ENCODE peak calls at places on chromosomes 13 and 19, in five cellular contexts. One of them, this sample, is unnamed.

GRCh38 chr19:10808937-10809655 is 26.9 kb downstream of the TMED1 start:
- DNase-seq in fibroblast of mammary gland: peak
- DNase-seq in adrenal gland: no peak
- DNase-seq in AG09309: peak
- DNase-seq in lower leg skin: no peak
- DNase-seq in this sample: no peak

GRCh38 chr19:31505596-31505910 is 156.3 kb upstream of the TSHZ3 start:
- DNase-seq in lower leg skin: no peak
- DNase-seq in fibroblast of mammary gland: no peak
- DNase-seq in AG09309: no peak
- DNase-seq in adrenal gland: no peak
- DNase-seq in this sample: no peak

GRCh38 chr19:15101479-15102082 is 5.6 kb upstream of the SYDE1 start:
- DNase-seq in fibroblast of mammary gland: peak
- DNase-seq in lower leg skin: no peak
- DNase-seq in AG09309: no peak
- DNase-seq in adrenal gland: peak
- DNase-seq in this sample: no peak

GRCh38 chr19:14035706-14036105 is 4.1 kb downstream of the IL27RA start:
- DNase-seq in adrenal gland: no peak
- DNase-seq in fibroblast of mammary gland: no peak
- DNase-seq in lower leg skin: no peak
- DNase-seq in AG09309: no peak
- DNase-seq in this sample: no peak

GRCh38 chr13:49828452-49828851 is 36.0 kb upstream of the KPNA3 start:
- DNase-seq in AG09309: no peak
- DNase-seq in lower leg skin: no peak
- DNase-seq in fibroblast of mammary gland: no peak
- DNase-seq in adrenal gland: no peak
- DNase-seq in this sample: no peak

GRCh38 chr19:38455031-38455430 is 21.5 kb downstream of the RYR1 start:
- DNase-seq in lower leg skin: no peak
- DNase-seq in fibroblast of mammary gland: peak
- DNase-seq in adrenal gland: no peak
- DNase-seq in AG09309: no peak
- DNase-seq in this sample: no peak

GRCh38 chr19:51368366-51369282 is at the start of gene CLDND2:
- DNase-seq in AG09309: no peak
- DNase-seq in adrenal gland: no peak
- DNase-seq in lower leg skin: no peak
- DNase-seq in fibroblast of mammary gland: no peak
- DNase-seq in this sample: no peak

GRCh38 chr13:80342541-80343371 is 1.8 kb upstream of the SPRY2 start:
- DNase-seq in adrenal gland: peak
- DNase-seq in lower leg skin: peak
- DNase-seq in fibroblast of mammary gland: peak
- DNase-seq in AG09309: no peak
- DNase-seq in this sample: no peak

GRCh38 chr19:48806518-48806817 is 4.4 kb downstream of the BCAT2 start:
- DNase-seq in adrenal gland: peak
- DNase-seq in AG09309: no peak
- DNase-seq in fibroblast of mammary gland: no peak
- DNase-seq in lower leg skin: no peak
- DNase-seq in this sample: no peak

GRCh38 chr19:55498246-55498645 is 10.0 kb downstream of the SSC5D start:
- DNase-seq in adrenal gland: no peak
- DNase-seq in fibroblast of mammary gland: no peak
- DNase-seq in AG09309: no peak
- DNase-seq in lower leg skin: no peak
- DNase-seq in this sample: no peak

GRCh38 chr19:46859637-46860124 is 1.1 kb upstream of the ARHGAP35 start:
- DNase-seq in lower leg skin: peak
- DNase-seq in adrenal gland: peak
- DNase-seq in AG09309: no peak
- DNase-seq in fibroblast of mammary gland: peak
- DNase-seq in this sample: no peak

GRCh38 chr19:36514012-36514612 is 14.0 kb downstream of the ZNF260 start:
- DNase-seq in adrenal gland: no peak
- DNase-seq in lower leg skin: no peak
- DNase-seq in AG09309: no peak
- DNase-seq in fibroblast of mammary gland: peak
- DNase-seq in this sample: no peak

GRCh38 chr19:42473686-42474085 is 30.9 kb upstream of the CXCL17 start:
- DNase-seq in adrenal gland: no peak
- DNase-seq in fibroblast of mammary gland: no peak
- DNase-seq in lower leg skin: no peak
- DNase-seq in AG09309: no peak
- DNase-seq in this sample: no peak

GRCh38 chr13:101111894-101112293 is 304.4 kb downstream of the NALCN start:
- DNase-seq in adrenal gland: no peak
- DNase-seq in fibroblast of mammary gland: no peak
- DNase-seq in lower leg skin: no peak
- DNase-seq in AG09309: no peak
- DNase-seq in this sample: no peak

GRCh38 chr13:31887311-31887710 is 144.3 kb upstream of the FRY start:
- DNase-seq in lower leg skin: no peak
- DNase-seq in fibroblast of mammary gland: peak
- DNase-seq in AG09309: peak
- DNase-seq in adrenal gland: no peak
- DNase-seq in this sample: peak
- H3K4me3 ChIP-seq in lower leg skin: no peak
- H3K4me3 ChIP-seq in fibroblast of mammary gland: no peak
- H3K4me3 ChIP-seq in AG09309: no peak
- H3K4me3 ChIP-seq in adrenal gland: no peak
- H3K4me3 ChIP-seq in this sample: no peak

GRCh38 chr13:96751089-96751488 is 243.2 kb downstream of the OXGR1 start:
- DNase-seq in fibroblast of mammary gland: no peak
- DNase-seq in adrenal gland: no peak
- DNase-seq in AG09309: no peak
- DNase-seq in lower leg skin: no peak
- DNase-seq in this sample: no peak

GRCh38 chr13:96744665-96745331 is 249.5 kb downstream of the OXGR1 start:
- DNase-seq in fibroblast of mammary gland: no peak
- DNase-seq in adrenal gland: no peak
- DNase-seq in AG09309: no peak
- DNase-seq in lower leg skin: no peak
- DNase-seq in this sample: no peak

DNA sequence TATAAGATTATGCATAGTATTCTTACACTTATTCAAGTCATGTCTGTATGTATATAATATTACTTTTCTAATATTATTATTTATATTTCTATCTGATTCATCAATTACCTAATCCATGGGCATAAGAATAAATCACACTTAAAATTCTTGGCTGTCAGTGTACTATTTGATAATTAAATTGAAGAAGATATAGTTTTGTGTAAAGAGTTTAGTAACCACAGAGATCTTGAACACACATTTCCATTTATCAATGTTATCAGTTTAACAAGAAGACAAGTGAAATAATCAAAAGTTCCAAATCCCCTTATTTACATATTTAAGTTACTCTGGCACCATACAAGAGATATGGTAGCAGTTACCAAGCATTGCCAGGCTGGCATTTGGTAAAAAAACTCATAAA is 244.5 kb downstream of the OXGR1 start:
- DNase-seq in lower leg skin: no peak
- DNase-seq in adrenal gland: no peak
- DNase-seq in fibroblast of mammary gland: no peak
- DNase-seq in AG09309: no peak
- DNase-seq in this sample: no peak
- TF ChIP-seq CTCF in lower leg skin: no peak
- TF ChIP-seq CTCF in adrenal gland: no peak
- TF ChIP-seq CTCF in fibroblast of mammary gland: no peak
- TF ChIP-seq CTCF in AG09309: no peak
- TF ChIP-seq CTCF in this sample: no peak

GRCh38 chr19:3133793-3134116 is 2.1 kb upstream of the GNA15 start:
- DNase-seq in adrenal gland: no peak
- DNase-seq in fibroblast of mammary gland: no peak
- DNase-seq in AG09309: no peak
- DNase-seq in lower leg skin: no peak
- DNase-seq in this sample: no peak

GRCh38 chr19:3137139-3137538 is 1.3 kb downstream of the GNA15 start:
- DNase-seq in fibroblast of mammary gland: no peak
- DNase-seq in AG09309: no peak
- DNase-seq in lower leg skin: no peak
- DNase-seq in adrenal gland: no peak
- DNase-seq in this sample: no peak

GRCh38 chr19:3135961-3136683 is at the start of gene GNA15:
- DNase-seq in fibroblast of mammary gland: no peak
- DNase-seq in AG09309: no peak
- DNase-seq in adrenal gland: no peak
- DNase-seq in lower leg skin: no peak
- DNase-seq in this sample: no peak

GRCh38 chr19:3138268-3138667 is 2.4 kb downstream of the GNA15 start:
- DNase-seq in AG09309: no peak
- DNase-seq in fibroblast of mammary gland: no peak
- DNase-seq in lower leg skin: no peak
- DNase-seq in adrenal gland: no peak
- DNase-seq in this sample: no peak

DNA sequence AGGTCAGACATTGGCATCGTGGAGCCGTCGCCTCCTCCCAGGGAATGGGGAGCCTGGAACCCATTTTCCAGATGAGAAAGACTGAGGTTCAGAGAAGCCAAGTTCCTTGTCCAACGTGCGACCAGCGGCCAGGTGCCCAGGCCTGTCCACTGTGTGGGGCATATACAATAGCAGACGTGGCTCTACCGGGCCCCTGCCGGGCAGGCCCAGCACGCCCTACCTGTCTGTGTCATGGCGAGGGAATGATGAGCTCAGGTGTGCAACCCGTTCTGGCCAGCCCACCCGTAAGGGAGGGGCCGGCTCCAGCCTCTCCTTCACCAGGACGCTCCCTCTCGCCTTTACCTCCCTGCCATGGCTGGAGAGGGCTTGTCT is 837 bp downstream of the GNA15 start:
- DNase-seq in fibroblast of mammary gland: no peak
- DNase-seq in adrenal gland: no peak
- DNase-seq in lower leg skin: no peak
- DNase-seq in AG09309: no peak
- DNase-seq in this sample: no peak
- H3K4me3 ChIP-seq in fibroblast of mammary gland: no peak
- H3K4me3 ChIP-seq in adrenal gland: no peak
- H3K4me3 ChIP-seq in lower leg skin: peak
- H3K4me3 ChIP-seq in AG09309: no peak
- H3K4me3 ChIP-seq in this sample: no peak

GRCh38 chr13:99766641-99767045 is 204.9 kb downstream of the ZIC5 start:
- DNase-seq in AG09309: no peak
- DNase-seq in lower leg skin: no peak
- DNase-seq in fibroblast of mammary gland: no peak
- DNase-seq in adrenal gland: no peak
- DNase-seq in this sample: no peak
- TF ChIP-seq CTCF in AG09309: peak
- TF ChIP-seq CTCF in lower leg skin: no peak
- TF ChIP-seq CTCF in fibroblast of mammary gland: no peak
- TF ChIP-seq CTCF in adrenal gland: no peak
- TF ChIP-seq CTCF in this sample: no peak

DNA sequence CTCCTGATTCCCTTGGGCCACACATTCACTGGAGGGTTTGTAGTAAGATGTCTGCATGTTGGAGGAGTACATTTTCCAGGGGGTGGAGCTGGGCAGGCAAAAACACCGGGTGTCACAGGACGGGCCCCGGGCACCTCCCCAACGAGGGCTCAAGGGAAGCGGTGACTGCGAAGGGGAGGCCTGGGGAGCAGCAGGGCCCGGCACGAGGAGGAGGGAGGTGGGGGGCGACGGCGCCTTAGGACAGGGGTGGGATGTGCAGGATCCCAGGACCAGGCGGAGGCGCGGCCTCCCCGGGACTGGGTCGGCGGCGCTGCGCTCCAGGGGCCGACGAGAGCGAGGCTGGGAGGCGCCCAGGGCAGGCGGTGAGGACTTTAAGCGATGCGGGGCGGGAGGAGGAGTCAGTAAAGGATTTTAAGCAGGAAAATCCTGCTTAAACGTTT is 501 bp downstream of the ZNF160 start:
- DNase-seq in AG09309: no peak
- DNase-seq in fibroblast of mammary gland: peak
- DNase-seq in adrenal gland: peak
- DNase-seq in lower leg skin: peak
- DNase-seq in this sample: no peak
- H3K4me3 ChIP-seq in AG09309: peak
- H3K4me3 ChIP-seq in fibroblast of mammary gland: peak
- H3K4me3 ChIP-seq in adrenal gland: peak
- H3K4me3 ChIP-seq in lower leg skin: peak
- H3K4me3 ChIP-seq in this sample: peak

GRCh38 chr13:24540236-24541126 is 27.9 kb upstream of the PARP4 start:
- DNase-seq in adrenal gland: no peak
- DNase-seq in lower leg skin: no peak
- DNase-seq in AG09309: no peak
- DNase-seq in fibroblast of mammary gland: peak
- DNase-seq in this sample: no peak

GRCh38 chr13:24541127-24541475 is 28.5 kb upstream of the PARP4 start:
- DNase-seq in lower leg skin: no peak
- DNase-seq in adrenal gland: no peak
- DNase-seq in fibroblast of mammary gland: no peak
- DNase-seq in AG09309: no peak
- DNase-seq in this sample: no peak

DNA sequence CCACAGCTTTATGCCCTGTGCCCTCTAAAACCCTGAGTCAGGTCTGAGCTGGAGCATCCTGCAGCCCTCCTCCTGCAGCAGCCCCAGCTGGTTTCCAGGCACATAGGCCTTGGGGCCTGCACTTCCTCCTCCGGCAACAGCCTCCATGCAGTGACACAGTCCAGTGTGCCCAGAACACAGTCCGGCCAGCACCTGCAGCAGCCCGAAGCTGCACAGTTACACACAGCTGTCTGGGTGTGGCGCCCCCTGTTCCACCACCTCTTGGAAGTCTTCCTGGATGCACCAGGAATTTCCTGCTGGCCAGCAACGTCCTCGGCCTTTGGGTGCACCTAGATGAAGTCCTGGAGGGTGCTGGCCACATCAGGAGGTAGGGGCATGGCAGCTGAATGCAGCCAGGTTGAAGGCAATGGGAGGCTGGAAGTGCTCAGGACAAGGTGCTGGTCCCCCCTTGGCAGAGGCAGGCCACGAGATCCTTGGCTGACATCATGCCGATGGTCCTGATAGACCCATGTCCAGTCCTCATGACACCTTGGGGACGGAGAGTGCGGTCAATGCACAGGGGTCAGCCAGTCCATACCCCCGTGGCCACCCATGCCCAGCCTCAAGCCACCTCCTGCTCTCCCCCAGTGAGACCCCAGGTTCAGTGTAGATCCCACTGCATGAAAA is 27.1 kb upstream of the PARP4 start:
- DNase-seq in AG09309: no peak
- DNase-seq in fibroblast of mammary gland: no peak
- DNase-seq in adrenal gland: no peak
- DNase-seq in lower leg skin: no peak
- DNase-seq in this sample: no peak
- TF ChIP-seq CTCF in AG09309: no peak
- TF ChIP-seq CTCF in fibroblast of mammary gland: no peak
- TF ChIP-seq CTCF in adrenal gland: no peak
- TF ChIP-seq CTCF in lower leg skin: no peak
- TF ChIP-seq CTCF in this sample: no peak

GRCh38 chr19:29667941-29668340 is 2.7 kb downstream of the PLEKHF1 start:
- DNase-seq in fibroblast of mammary gland: no peak
- DNase-seq in AG09309: no peak
- DNase-seq in lower leg skin: peak
- DNase-seq in adrenal gland: no peak
- DNase-seq in this sample: no peak
- H3K4me3 ChIP-seq in fibroblast of mammary gland: no peak
- H3K4me3 ChIP-seq in AG09309: no peak
- H3K4me3 ChIP-seq in lower leg skin: no peak
- H3K4me3 ChIP-seq in adrenal gland: no peak
- H3K4me3 ChIP-seq in this sample: no peak

GRCh38 chr13:46553886-46554855 is 1.2 kb downstream of the LRCH1 start:
- DNase-seq in adrenal gland: peak
- DNase-seq in AG09309: no peak
- DNase-seq in fibroblast of mammary gland: peak
- DNase-seq in lower leg skin: peak
- DNase-seq in this sample: no peak
- TF ChIP-seq CTCF in adrenal gland: no peak
- TF ChIP-seq CTCF in AG09309: peak
- TF ChIP-seq CTCF in fibroblast of mammary gland: peak
- TF ChIP-seq CTCF in lower leg skin: no peak
- TF ChIP-seq CTCF in this sample: peak

GRCh38 chr19:1860133-1860775 is 3.1 kb downstream of the KLF16 start:
- DNase-seq in lower leg skin: no peak
- DNase-seq in fibroblast of mammary gland: peak
- DNase-seq in adrenal gland: no peak
- DNase-seq in AG09309: no peak
- DNase-seq in this sample: no peak
- H3K4me3 ChIP-seq in lower leg skin: no peak
- H3K4me3 ChIP-seq in fibroblast of mammary gland: peak
- H3K4me3 ChIP-seq in adrenal gland: no peak
- H3K4me3 ChIP-seq in AG09309: peak
- H3K4me3 ChIP-seq in this sample: peak

This sample was measured in AG04449.